ENCODE peak calls at places on chromosomes 4 and X, in seven cellular contexts. Q is HAP-1, L is ascending aorta, Z is stomach, F is GM06990, B is cardiac muscle cell, E is IMR-90. W is an unnamed sample. For H3K36me3, the result is how much of the 10 kb centered on the place peaks cover.

GRCh38 chr4:31946456-31946855 is 1226.3 kb downstream of the PCDH7 start:
- DNase-seq in B (no peak), E (no peak), F (no peak), Q (no peak), L (no peak), Z (no peak), W (no peak)

GRCh38 chrX:17022205-17022604 is 75.7 kb downstream of the REPS2 start:
- DNase-seq in F (no peak), B (peak), L (no peak), E (peak), Z (no peak), Q (no peak), W (no peak)

GRCh38 chr4:138242076-138242829 is at the start of gene SLC7A11:
- DNase-seq in Q (peak), E (peak), B (peak), Z (peak), L (peak), F (peak), W (peak)

GRCh38 chr4:141654098-141654497 is 17.7 kb downstream of the IL15 start:
- DNase-seq in Q (peak), F (no peak), B (peak), E (peak), L (peak), Z (no peak), W (no peak)

GRCh38 chrX:17390325-17390992 is 15.5 kb downstream of the NHS start:
- DNase-seq in E (peak), Z (no peak), B (no peak), F (no peak), Q (no peak), L (no peak), W (no peak)

GRCh38 chr4:15149234-15149841 is 147.1 kb downstream of the CPEB2 start:
- DNase-seq in B (no peak), Z (no peak), L (no peak), Q (no peak), E (peak), F (peak), W (no peak)

GRCh38 chrX:13938053-13938765 is 91.5 kb downstream of the GEMIN8 start:
- DNase-seq in Z (peak), E (peak), B (peak), Q (peak), F (peak), L (no peak), W (no peak)

GRCh38 chr4:138055890-138056289 is 186.3 kb downstream of the SLC7A11 start:
- DNase-seq in L (no peak), Q (no peak), E (peak), Z (no peak), F (no peak), B (no peak), W (no peak)

GRCh38 chr4:155342142-155342541 is 34.6 kb downstream of the MAP9 start:
- DNase-seq in F (no peak), Q (no peak), E (peak), Z (no peak), B (peak), L (no peak), W (no peak)

GRCh38 chr4:99824070-99824599 is 7.5 kb downstream of the DAPP1 start:
- DNase-seq in Z (no peak), L (no peak), Q (no peak), E (no peak), B (no peak), F (no peak), W (no peak)

GRCh38 chr4:13541720-13542576 is 2.4 kb downstream of the NKX3-2 start:
- DNase-seq in E (no peak), F (no peak), B (no peak), L (no peak), Z (no peak), Q (no peak), W (no peak)

GRCh38 chr4:13989496-13989895 is 362.0 kb upstream of the BOD1L1 start:
- DNase-seq in B (peak), E (no peak), F (no peak), Q (no peak), Z (no peak), L (no peak), W (no peak)

GRCh38 chr4:108861339-108861738 is 98.5 kb upstream of the ETNPPL start:
- DNase-seq in E (peak), F (no peak), B (peak), Q (no peak), Z (no peak), L (no peak), W (no peak)

GRCh38 chr4:119559044-119559647 is 69.5 kb downstream of the PDE5A start:
- DNase-seq in Z (no peak), F (no peak), E (peak), Q (peak), B (peak), L (no peak), W (peak)

GRCh38 chr4:23789765-23790164 is 100.1 kb downstream of the PPARGC1A start:
- DNase-seq in Z (no peak), F (no peak), B (peak), Q (no peak), E (peak), L (peak), W (no peak)

GRCh38 chrX:151912780-151913179 is at the start of gene MAGEA4:
- DNase-seq in B (no peak), E (no peak), Q (no peak), Z (no peak), F (no peak), L (no peak), W (no peak)

GRCh38 chr4:149999485-150000074 is 78.7 kb upstream of the DCLK2 start:
- DNase-seq in E (peak), L (no peak), B (peak), Z (no peak), F (peak), Q (peak), W (no peak)

GRCh38 chr4:70008771-70009170 is 13.0 kb downstream of the STATH start:
- DNase-seq in L (no peak), Z (no peak), B (no peak), Q (no peak), E (no peak), F (no peak), W (no peak)

GRCh38 chr4:3476341-3476747 is 13.2 kb downstream of the DOK7 start:
- DNase-seq in B (no peak), E (no peak), F (no peak), L (no peak), Q (no peak), Z (no peak), W (no peak)

GRCh38 chr4:80367737-80368136 is 32.2 kb downstream of the CFAP299 start:
- DNase-seq in E (peak), Z (no peak), F (no peak), B (no peak), Q (no peak), L (no peak), W (no peak)

GRCh38 chr4:149885896-149886295 is 70.3 kb upstream of the IQCM start:
- DNase-seq in B (no peak), E (peak), Z (no peak), F (no peak), Q (no peak), L (no peak), W (no peak)

GRCh38 chr4:140186651-140187315 is 32.8 kb upstream of the MAML3 start:
- DNase-seq in Z (peak), B (peak), F (no peak), Q (no peak), E (peak), L (peak), W (no peak)

GRCh38 chrX:68865300-68865699 is 36.5 kb downstream of the EFNB1 start:
- DNase-seq in Q (no peak), E (no peak), L (no peak), F (no peak), Z (no peak), B (no peak), W (no peak)

GRCh38 chrX:30313322-30313721 is 4.1 kb upstream of the NR0B1 start:
- DNase-seq in Z (no peak), F (no peak), Q (no peak), B (no peak), E (no peak), L (no peak), W (no peak)

GRCh38 chr4:77126844-77127614 is 30.0 kb upstream of the CCNG2 start:
- DNase-seq in F (peak), E (no peak), B (no peak), L (no peak), Z (no peak), Q (no peak), W (no peak)

GRCh38 chrX:13254076-13254785 is 65.6 kb downstream of the ATXN3L start:
- DNase-seq in B (peak), E (peak), Z (no peak), L (no peak), F (peak), Q (peak), W (no peak)

GRCh38 chr4:66681962-66682361 is 863.3 kb downstream of the CENPC start:
- DNase-seq in E (peak), F (no peak), Q (no peak), Z (no peak), L (no peak), B (peak), W (peak)

GRCh38 chr4:99949999-99950912 is at the start of gene H2AZ1:
- DNase-seq in E (peak), Q (peak), B (peak), Z (peak), F (peak), L (peak), W (peak)

GRCh38 chr4:113564493-113564892 is 197.0 kb downstream of the CAMK2D start:
- DNase-seq in L (no peak), F (peak), Q (no peak), B (no peak), Z (no peak), E (no peak), W (no peak)

GRCh38 chr4:2322227-2322626 is 60.3 kb upstream of the MXD4 start:
- DNase-seq in E (no peak), Z (no peak), Q (no peak), B (no peak), F (no peak), L (no peak), W (no peak)

GRCh38 chrX:46477435-46477834 is 67.8 kb downstream of the ZNF674 start:
- DNase-seq in Z (no peak), E (peak), F (no peak), Q (no peak), L (no peak), B (peak), W (no peak)

GRCh38 chrX:132877954-132878536 is 80.4 kb downstream of the HS6ST2 start:
- DNase-seq in E (no peak), Q (peak), F (no peak), Z (no peak), L (no peak), B (no peak), W (no peak)

GRCh38 chrX:133981908-133982307 is 3.5 kb downstream of the GPC3 start:
- DNase-seq in L (no peak), Z (no peak), Q (peak), B (no peak), E (no peak), F (no peak), W (no peak)

GRCh38 chrX:151776113-151776790 is 41.7 kb downstream of the CNGA2 start:
- DNase-seq in B (no peak), Q (no peak), L (peak), F (no peak), E (no peak), Z (no peak), W (no peak)

GRCh38 chrX:13598877-13599276 is 29.5 kb downstream of the EGFL6 start:
- DNase-seq in B (peak), Q (peak), F (no peak), L (no peak), Z (no peak), E (peak), W (no peak)

GRCh38 chr4:3386486-3386885 is 55.3 kb upstream of the HGFAC start:
- DNase-seq in B (no peak), L (no peak), E (no peak), F (no peak), Z (no peak), Q (no peak), W (no peak)

GRCh38 chrX:39626749-39627148 is 471.0 kb downstream of the BCOR start:
- DNase-seq in E (no peak), L (no peak), F (no peak), B (no peak), Z (no peak), Q (no peak), W (no peak)

GRCh38 chr4:85842540-85842939 is 367.6 kb downstream of the ARHGAP24 start:
- DNase-seq in Z (no peak), F (no peak), B (peak), L (peak), Q (no peak), E (peak), W (no peak)

GRCh38 chr4:75968084-75968483 is 22.7 kb downstream of the SDAD1 start:
- DNase-seq in F (no peak), B (no peak), L (no peak), Z (no peak), Q (no peak), E (no peak), W (no peak)

GRCh38 chr4:75963558-75963957 is 22.7 kb upstream of the NAAA start:
- DNase-seq in F (no peak), E (no peak), B (no peak), Z (no peak), L (no peak), Q (no peak), W (no peak)
- H3K36me3 ChIP-seq in F (under half), E (under half), B (half or more), Z (half or more), L (half or more), Q (half or more), W (half or more)

GRCh38 chrX:4240541-4241194 is 527.2 kb upstream of the PRKX start:
- DNase-seq in L (no peak), E (no peak), Z (no peak), Q (no peak), F (no peak), B (no peak), W (no peak)

GRCh38 chrX:4238916-4239315 is 525.5 kb upstream of the PRKX start:
- DNase-seq in Q (no peak), E (no peak), F (no peak), B (no peak), L (no peak), Z (no peak), W (no peak)

GRCh38 chrX:4243759-4244158 is 530.3 kb upstream of the PRKX start:
- DNase-seq in F (no peak), E (no peak), Q (no peak), L (no peak), Z (no peak), B (no peak), W (no peak)

DNA sequence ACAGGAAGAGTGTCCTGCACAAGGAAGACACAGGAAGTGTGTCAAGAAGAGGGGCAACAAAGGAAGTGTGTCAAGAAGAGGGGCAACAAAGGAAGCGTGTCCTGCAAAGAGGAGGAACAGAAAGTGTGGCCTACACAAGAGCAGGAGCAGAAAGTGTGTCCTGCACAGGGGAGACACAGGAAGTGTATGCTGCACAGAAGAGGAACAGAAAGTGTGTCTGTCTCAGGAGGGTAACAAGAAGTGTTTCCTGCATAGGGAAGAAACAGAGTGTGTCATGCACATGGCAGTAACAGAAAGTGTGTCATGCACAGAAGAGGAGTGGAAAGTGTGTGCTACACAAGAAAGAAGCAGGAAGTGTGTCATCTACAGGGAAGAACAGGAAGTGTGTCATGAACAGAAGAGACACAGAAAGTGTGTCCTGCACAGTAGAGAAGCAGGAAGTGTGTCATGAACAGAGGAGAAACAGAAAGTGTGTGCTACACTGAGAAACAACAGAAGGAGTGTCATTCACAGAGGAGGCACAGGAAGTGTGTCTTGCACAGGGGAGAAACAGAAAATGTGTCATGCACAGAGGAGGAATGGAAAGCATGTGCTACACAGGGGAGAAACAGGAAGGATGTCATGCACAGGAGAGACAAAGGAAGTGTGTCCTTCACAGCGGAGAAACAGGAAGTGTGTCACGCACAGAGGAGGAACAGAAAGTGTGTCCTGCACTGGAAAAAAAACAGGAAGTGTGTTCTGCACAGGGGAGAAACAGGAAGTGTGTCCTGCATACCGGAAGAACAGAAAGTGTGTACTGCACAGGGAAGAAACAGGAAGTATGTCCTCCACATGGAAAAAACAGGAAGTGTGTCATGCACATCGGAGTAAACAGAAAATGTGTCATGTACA is 526.4 kb upstream of the PRKX start:
- DNase-seq in Z (no peak), E (no peak), Q (no peak), F (no peak), B (no peak), L (no peak), W (no peak)
- H3K4me3 ChIP-seq in Z (no peak), E (no peak), Q (no peak), F (no peak), B (no peak), L (no peak), W (no peak)

GRCh38 chr4:75953509-75953908 is 12.7 kb upstream of the NAAA start:
- DNase-seq in E (peak), Z (no peak), F (no peak), Q (no peak), L (no peak), B (no peak), W (no peak)
- H3K36me3 ChIP-seq in E (under half), Z (half or more), F (under half), Q (half or more), L (half or more), B (half or more), W (half or more)

DNA sequence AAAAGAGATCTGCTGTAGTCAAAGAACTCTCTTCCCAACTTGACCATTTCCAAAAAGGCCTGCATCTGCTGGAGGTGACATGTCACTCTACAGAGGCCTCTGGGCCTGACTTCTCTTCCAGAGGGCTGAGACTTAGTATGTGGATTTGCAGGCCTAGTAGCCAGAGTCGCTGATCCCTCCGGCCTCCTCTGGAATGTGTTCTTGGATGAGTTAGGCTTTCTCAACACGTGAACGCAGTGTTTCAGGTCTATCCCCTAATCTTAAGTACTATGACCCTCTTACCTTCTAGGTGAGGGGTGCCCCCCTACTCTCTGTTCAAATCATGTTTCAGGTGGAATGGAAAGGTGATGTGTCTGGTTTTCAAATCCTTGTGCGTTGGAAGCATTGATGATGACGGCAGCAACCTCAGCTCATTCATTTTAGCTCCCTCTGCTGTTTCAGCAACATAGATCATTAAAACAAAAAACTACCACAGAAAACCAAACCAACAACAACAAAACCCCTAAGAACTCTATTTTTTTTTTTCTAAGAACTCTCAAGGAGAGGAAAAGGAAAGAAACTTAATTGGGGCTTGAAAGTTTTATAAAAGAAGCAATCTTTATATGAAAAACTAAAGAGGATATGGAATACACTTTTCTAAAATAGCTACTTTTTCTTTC is 56.4 kb downstream of the RWDD4 start:
- DNase-seq in E (peak), B (peak), Q (no peak), Z (no peak), L (no peak), F (no peak), W (no peak)
- H3K4me3 ChIP-seq in E (no peak), B (no peak), Q (no peak), Z (no peak), L (no peak), F (no peak), W (no peak)

W was measured in SK-N-MC.